ENCODE peak calls at places on chromosomes 3 and 15, in eight cellular contexts. One of them, this sample, is unnamed.

GRCh38 chr15:101487060-101487459 is 2.4 kb downstream of the PCSK6 start:
- DNase-seq in GM06990: no peak
- DNase-seq in AG09309: no peak
- DNase-seq in astrocyte: no peak
- DNase-seq in Panc1: no peak
- DNase-seq in stomach: no peak
- DNase-seq in Peyer's patch: no peak
- DNase-seq in fibroblast of lung: no peak
- DNase-seq in this sample: no peak

GRCh38 chr15:60062826-60063225 is 58.7 kb downstream of the FOXB1 start:
- DNase-seq in GM06990: no peak
- DNase-seq in AG09309: no peak
- DNase-seq in astrocyte: peak
- DNase-seq in Panc1: no peak
- DNase-seq in stomach: no peak
- DNase-seq in Peyer's patch: no peak
- DNase-seq in fibroblast of lung: peak
- DNase-seq in this sample: no peak

GRCh38 chr15:82647045-82647834 is at the start of gene CPEB1:
- DNase-seq in GM06990: peak
- DNase-seq in AG09309: no peak
- DNase-seq in astrocyte: no peak
- DNase-seq in Panc1: no peak
- DNase-seq in stomach: no peak
- DNase-seq in Peyer's patch: peak
- DNase-seq in fibroblast of lung: peak
- DNase-seq in this sample: no peak

GRCh38 chr3:39724233-39724846 is 85.1 kb upstream of the MYRIP start:
- DNase-seq in GM06990: no peak
- DNase-seq in AG09309: no peak
- DNase-seq in astrocyte: no peak
- DNase-seq in Panc1: no peak
- DNase-seq in stomach: no peak
- DNase-seq in Peyer's patch: no peak
- DNase-seq in fibroblast of lung: no peak
- DNase-seq in this sample: no peak

GRCh38 chr3:82002993-82003642 is 241.7 kb upstream of the GBE1 start:
- DNase-seq in GM06990: peak
- DNase-seq in AG09309: no peak
- DNase-seq in astrocyte: no peak
- DNase-seq in Panc1: no peak
- DNase-seq in stomach: no peak
- DNase-seq in Peyer's patch: no peak
- DNase-seq in fibroblast of lung: no peak
- DNase-seq in this sample: no peak

GRCh38 chr3:119628816-119629445 is 31.2 kb downstream of the PLA1A start:
- DNase-seq in GM06990: peak
- DNase-seq in AG09309: no peak
- DNase-seq in astrocyte: peak
- DNase-seq in Panc1: no peak
- DNase-seq in stomach: no peak
- DNase-seq in Peyer's patch: no peak
- DNase-seq in fibroblast of lung: peak
- DNase-seq in this sample: no peak

GRCh38 chr15:74748322-74748946 is at the start of gene CYP1A2:
- DNase-seq in GM06990: no peak
- DNase-seq in AG09309: no peak
- DNase-seq in astrocyte: no peak
- DNase-seq in Panc1: no peak
- DNase-seq in stomach: no peak
- DNase-seq in Peyer's patch: no peak
- DNase-seq in fibroblast of lung: no peak
- DNase-seq in this sample: no peak

GRCh38 chr15:22884344-22884743 is 45.9 kb downstream of the NIPA2 start:
- DNase-seq in GM06990: no peak
- DNase-seq in AG09309: no peak
- DNase-seq in astrocyte: no peak
- DNase-seq in Panc1: no peak
- DNase-seq in stomach: no peak
- DNase-seq in Peyer's patch: no peak
- DNase-seq in fibroblast of lung: no peak
- DNase-seq in this sample: no peak

GRCh38 chr3:166351461-166351860 is 514.2 kb upstream of the BCHE start:
- DNase-seq in GM06990: no peak
- DNase-seq in AG09309: no peak
- DNase-seq in astrocyte: peak
- DNase-seq in Panc1: no peak
- DNase-seq in stomach: no peak
- DNase-seq in Peyer's patch: no peak
- DNase-seq in fibroblast of lung: no peak
- DNase-seq in this sample: no peak

GRCh38 chr15:82572986-82573385 is 32.7 kb upstream of the RPS17 start:
- DNase-seq in GM06990: no peak
- DNase-seq in AG09309: no peak
- DNase-seq in astrocyte: no peak
- DNase-seq in Panc1: no peak
- DNase-seq in stomach: no peak
- DNase-seq in Peyer's patch: no peak
- DNase-seq in fibroblast of lung: no peak
- DNase-seq in this sample: no peak

GRCh38 chr3:151037746-151038145 is 47.7 kb upstream of the MED12L start:
- DNase-seq in GM06990: no peak
- DNase-seq in AG09309: peak
- DNase-seq in astrocyte: peak
- DNase-seq in Panc1: no peak
- DNase-seq in stomach: no peak
- DNase-seq in Peyer's patch: no peak
- DNase-seq in fibroblast of lung: peak
- DNase-seq in this sample: no peak

GRCh38 chr3:17491601-17492000 is 250.8 kb downstream of the TBC1D5 start:
- DNase-seq in GM06990: no peak
- DNase-seq in AG09309: peak
- DNase-seq in astrocyte: peak
- DNase-seq in Panc1: no peak
- DNase-seq in stomach: no peak
- DNase-seq in Peyer's patch: no peak
- DNase-seq in fibroblast of lung: peak
- DNase-seq in this sample: no peak

GRCh38 chr15:74242296-74242929 is 6.3 kb downstream of the CCDC33 start:
- DNase-seq in GM06990: no peak
- DNase-seq in AG09309: no peak
- DNase-seq in astrocyte: peak
- DNase-seq in Panc1: no peak
- DNase-seq in stomach: no peak
- DNase-seq in Peyer's patch: no peak
- DNase-seq in fibroblast of lung: no peak
- DNase-seq in this sample: no peak

GRCh38 chr3:104947946-104948345 is 418.8 kb upstream of the ALCAM start:
- DNase-seq in GM06990: no peak
- DNase-seq in AG09309: no peak
- DNase-seq in astrocyte: no peak
- DNase-seq in Panc1: no peak
- DNase-seq in stomach: no peak
- DNase-seq in Peyer's patch: no peak
- DNase-seq in fibroblast of lung: peak
- DNase-seq in this sample: no peak

GRCh38 chr3:148737104-148737525 is 39.4 kb downstream of the AGTR1 start:
- DNase-seq in GM06990: no peak
- DNase-seq in AG09309: peak
- DNase-seq in astrocyte: no peak
- DNase-seq in Panc1: no peak
- DNase-seq in stomach: no peak
- DNase-seq in Peyer's patch: no peak
- DNase-seq in fibroblast of lung: peak
- DNase-seq in this sample: no peak

DNA sequence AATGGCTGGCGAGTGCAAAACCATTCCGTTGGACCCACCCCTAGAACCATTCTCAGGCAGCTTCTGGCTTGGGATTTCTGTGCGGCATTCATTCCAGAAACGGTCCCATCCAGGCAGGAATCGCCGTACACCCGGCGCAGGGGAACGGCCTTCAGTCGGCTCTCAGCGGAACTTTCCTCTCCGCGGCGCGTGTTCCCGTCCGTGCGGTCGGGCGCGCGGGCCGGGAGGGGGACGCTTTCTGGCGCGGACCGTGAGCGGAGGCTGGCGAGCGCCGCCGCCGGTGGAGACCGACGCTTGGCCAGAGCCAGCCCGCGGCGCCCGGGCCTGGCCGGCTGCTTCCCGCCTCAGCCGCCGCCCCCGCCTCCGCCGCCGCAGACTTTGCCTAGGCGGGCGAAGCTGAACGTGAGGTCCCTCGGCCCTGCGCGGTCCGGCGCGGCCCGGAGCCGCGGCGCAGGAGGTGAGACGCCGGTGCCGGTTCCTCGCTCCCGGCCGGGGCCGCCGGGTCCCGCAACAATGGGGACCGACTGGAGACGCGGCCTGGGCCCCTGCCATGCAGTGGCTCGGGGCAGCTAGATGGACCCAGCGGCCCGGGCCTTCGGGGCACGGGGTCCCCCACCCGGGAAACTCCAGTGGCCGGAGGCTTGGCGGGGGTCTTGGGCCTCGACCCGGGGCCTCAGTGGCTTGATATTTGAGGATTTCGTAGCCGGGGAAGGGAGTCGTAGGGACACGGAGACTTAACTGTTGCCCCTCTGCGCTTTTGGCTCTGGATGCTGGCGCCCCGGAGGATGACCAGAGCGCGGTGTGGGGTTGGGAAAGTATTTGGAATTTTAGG is at the start of gene RAD54L2:
- DNase-seq in GM06990: peak
- DNase-seq in AG09309: no peak
- DNase-seq in astrocyte: peak
- DNase-seq in Panc1: no peak
- DNase-seq in stomach: peak
- DNase-seq in Peyer's patch: peak
- DNase-seq in fibroblast of lung: peak
- DNase-seq in this sample: peak
- TF ChIP-seq CTCF in GM06990: no peak
- TF ChIP-seq CTCF in AG09309: no peak
- TF ChIP-seq CTCF in astrocyte: no peak
- TF ChIP-seq CTCF in Panc1: peak
- TF ChIP-seq CTCF in stomach: no peak
- TF ChIP-seq CTCF in Peyer's patch: peak
- TF ChIP-seq CTCF in fibroblast of lung: no peak
- TF ChIP-seq CTCF in this sample: peak

GRCh38 chr3:181554233-181554765 is 157.4 kb upstream of the SOX2 start:
- DNase-seq in GM06990: no peak
- DNase-seq in AG09309: no peak
- DNase-seq in astrocyte: no peak
- DNase-seq in Panc1: no peak
- DNase-seq in stomach: no peak
- DNase-seq in Peyer's patch: no peak
- DNase-seq in fibroblast of lung: no peak
- DNase-seq in this sample: no peak
- H3K4me3 ChIP-seq in GM06990: no peak
- H3K4me3 ChIP-seq in AG09309: no peak
- H3K4me3 ChIP-seq in astrocyte: no peak
- H3K4me3 ChIP-seq in Panc1: no peak
- H3K4me3 ChIP-seq in stomach: no peak
- H3K4me3 ChIP-seq in Peyer's patch: no peak
- H3K4me3 ChIP-seq in fibroblast of lung: no peak
- H3K4me3 ChIP-seq in this sample: no peak

GRCh38 chr3:124688580-124689454 is 41.4 kb upstream of the UMPS start:
- DNase-seq in GM06990: no peak
- DNase-seq in AG09309: peak
- DNase-seq in astrocyte: peak
- DNase-seq in Panc1: peak
- DNase-seq in stomach: peak
- DNase-seq in Peyer's patch: peak
- DNase-seq in fibroblast of lung: peak
- DNase-seq in this sample: peak

GRCh38 chr3:124694486-124694885 is 35.8 kb upstream of the UMPS start:
- DNase-seq in GM06990: no peak
- DNase-seq in AG09309: no peak
- DNase-seq in astrocyte: no peak
- DNase-seq in Panc1: no peak
- DNase-seq in stomach: no peak
- DNase-seq in Peyer's patch: no peak
- DNase-seq in fibroblast of lung: no peak
- DNase-seq in this sample: no peak

GRCh38 chr3:124695369-124695768 is 34.9 kb upstream of the UMPS start:
- DNase-seq in GM06990: no peak
- DNase-seq in AG09309: no peak
- DNase-seq in astrocyte: no peak
- DNase-seq in Panc1: no peak
- DNase-seq in stomach: no peak
- DNase-seq in Peyer's patch: no peak
- DNase-seq in fibroblast of lung: no peak
- DNase-seq in this sample: no peak

GRCh38 chr3:124696011-124696410 is 34.2 kb upstream of the UMPS start:
- DNase-seq in GM06990: no peak
- DNase-seq in AG09309: no peak
- DNase-seq in astrocyte: no peak
- DNase-seq in Panc1: no peak
- DNase-seq in stomach: no peak
- DNase-seq in Peyer's patch: no peak
- DNase-seq in fibroblast of lung: no peak
- DNase-seq in this sample: no peak

GRCh38 chr3:124691599-124691998 is 38.7 kb upstream of the UMPS start:
- DNase-seq in GM06990: no peak
- DNase-seq in AG09309: no peak
- DNase-seq in astrocyte: no peak
- DNase-seq in Panc1: no peak
- DNase-seq in stomach: no peak
- DNase-seq in Peyer's patch: no peak
- DNase-seq in fibroblast of lung: peak
- DNase-seq in this sample: no peak
- TF ChIP-seq CTCF in GM06990: no peak
- TF ChIP-seq CTCF in AG09309: no peak
- TF ChIP-seq CTCF in astrocyte: no peak
- TF ChIP-seq CTCF in Panc1: peak
- TF ChIP-seq CTCF in stomach: no peak
- TF ChIP-seq CTCF in Peyer's patch: no peak
- TF ChIP-seq CTCF in fibroblast of lung: no peak
- TF ChIP-seq CTCF in this sample: no peak

GRCh38 chr3:190322604-190323240 is 476 bp upstream of the CLDN1 start:
- DNase-seq in GM06990: no peak
- DNase-seq in AG09309: no peak
- DNase-seq in astrocyte: no peak
- DNase-seq in Panc1: no peak
- DNase-seq in stomach: no peak
- DNase-seq in Peyer's patch: no peak
- DNase-seq in fibroblast of lung: peak
- DNase-seq in this sample: no peak
- H3K4me3 ChIP-seq in GM06990: peak
- H3K4me3 ChIP-seq in AG09309: peak
- H3K4me3 ChIP-seq in astrocyte: peak
- H3K4me3 ChIP-seq in Panc1: peak
- H3K4me3 ChIP-seq in stomach: peak
- H3K4me3 ChIP-seq in Peyer's patch: peak
- H3K4me3 ChIP-seq in fibroblast of lung: peak
- H3K4me3 ChIP-seq in this sample: peak

GRCh38 chr15:89332446-89332845 is 2.2 kb downstream of the POLG start:
- DNase-seq in GM06990: no peak
- DNase-seq in AG09309: no peak
- DNase-seq in astrocyte: no peak
- DNase-seq in Panc1: no peak
- DNase-seq in stomach: no peak
- DNase-seq in Peyer's patch: no peak
- DNase-seq in fibroblast of lung: peak
- DNase-seq in this sample: no peak
- TF ChIP-seq CTCF in GM06990: peak
- TF ChIP-seq CTCF in AG09309: peak
- TF ChIP-seq CTCF in astrocyte: no peak
- TF ChIP-seq CTCF in Panc1: peak
- TF ChIP-seq CTCF in stomach: no peak
- TF ChIP-seq CTCF in Peyer's patch: no peak
- TF ChIP-seq CTCF in fibroblast of lung: peak
- TF ChIP-seq CTCF in this sample: peak